ENCODE peak calls at places on chromosomes 7 and 10, in six cellular contexts. A, V, F, P, I and K are unnamed samples.

GRCh38 chr7:135761751-135762488 is 13.3 kb upstream of the FAM180A start:
- DNase-seq in A (no peak), V (peak), F (no peak), P (no peak), I (peak), K (peak)

GRCh38 chr10:29772403-29772802 is 137.6 kb upstream of the SVIL start:
- DNase-seq in A (no peak), V (peak), F (no peak), P (no peak), I (no peak), K (no peak)

GRCh38 chr7:39950473-39951155 is 558 bp downstream of the CDK13 start:
- DNase-seq in A (peak), V (peak), F (peak), P (peak), I (peak), K (peak)

GRCh38 chr10:84114088-84114667 is 25.1 kb upstream of the GHITM start:
- DNase-seq in A (no peak), V (no peak), F (no peak), P (no peak), I (no peak), K (no peak)

GRCh38 chr7:44390701-44391100 is 65.3 kb upstream of the CAMK2B start:
- DNase-seq in A (no peak), V (no peak), F (no peak), P (no peak), I (no peak), K (no peak)

GRCh38 chr10:50375051-50375452 is 123.7 kb upstream of the ASAH2 start:
- DNase-seq in A (no peak), V (peak), F (no peak), P (no peak), I (no peak), K (no peak)

GRCh38 chr10:72659694-72660093 is 32.2 kb upstream of the MCU start:
- DNase-seq in A (no peak), V (no peak), F (no peak), P (no peak), I (peak), K (no peak)

GRCh38 chr7:11343818-11344413 is 370.2 kb downstream of the PHF14 start:
- DNase-seq in A (peak), V (peak), F (no peak), P (no peak), I (peak), K (peak)

GRCh38 chr7:22578048-22578770 is 78.2 kb upstream of the STEAP1B start:
- DNase-seq in A (peak), V (no peak), F (no peak), P (no peak), I (peak), K (no peak)

GRCh38 chr10:75395955-75396860 is 5.4 kb downstream of the ZNF503 start:
- DNase-seq in A (no peak), V (no peak), F (peak), P (no peak), I (no peak), K (peak)

GRCh38 chr7:120272261-120272895 is 597 bp upstream of the KCND2 start:
- DNase-seq in A (peak), V (peak), F (no peak), P (no peak), I (peak), K (no peak)

GRCh38 chr10:15313034-15313433 is 58.1 kb downstream of the FAM171A1 start:
- DNase-seq in A (no peak), V (no peak), F (no peak), P (no peak), I (no peak), K (no peak)

GRCh38 chr10:21519981-21520436 is 5.5 kb downstream of the SKIDA1 start:
- DNase-seq in A (no peak), V (no peak), F (no peak), P (no peak), I (peak), K (no peak)

GRCh38 chr10:21401196-21401595 is 124.3 kb downstream of the SKIDA1 start:
- DNase-seq in A (no peak), V (no peak), F (no peak), P (no peak), I (no peak), K (no peak)

GRCh38 chr7:108358553-108358952 is 97.7 kb downstream of the NRCAM start:
- DNase-seq in A (peak), V (no peak), F (no peak), P (no peak), I (peak), K (no peak)

GRCh38 chr7:123782071-123782798 is 33.4 kb upstream of the WASL start:
- DNase-seq in A (no peak), V (no peak), F (no peak), P (no peak), I (no peak), K (no peak)

GRCh38 chr7:127833641-127834040 is 181.6 kb downstream of the SND1 start:
- DNase-seq in A (no peak), V (no peak), F (no peak), P (no peak), I (peak), K (no peak)

GRCh38 chr10:6701289-6701688 is 121.2 kb upstream of the PRKCQ start:
- DNase-seq in A (peak), V (no peak), F (no peak), P (no peak), I (no peak), K (peak)

GRCh38 chr10:29270883-29271282 is 18.0 kb upstream of the LYZL1 start:
- DNase-seq in A (no peak), V (no peak), F (no peak), P (no peak), I (no peak), K (no peak)

GRCh38 chr7:41189866-41190265 is 513.0 kb downstream of the INHBA start:
- DNase-seq in A (peak), V (no peak), F (no peak), P (no peak), I (peak), K (no peak)

GRCh38 chr7:45882465-45882810 is 5.8 kb upstream of the IGFBP1 start:
- DNase-seq in A (no peak), V (no peak), F (no peak), P (no peak), I (no peak), K (no peak)

GRCh38 chr7:43646603-43647313 is 63.9 kb downstream of the STK17A start:
- DNase-seq in A (no peak), V (no peak), F (no peak), P (no peak), I (peak), K (no peak)

GRCh38 chr7:130896051-130896881 is 162.3 kb upstream of the KLF14 start:
- DNase-seq in A (no peak), V (peak), F (no peak), P (no peak), I (peak), K (peak)

GRCh38 chr7:130899071-130899451 is 165.1 kb upstream of the KLF14 start:
- DNase-seq in A (no peak), V (no peak), F (no peak), P (no peak), I (no peak), K (no peak)

GRCh38 chr7:130897515-130898419 is 163.8 kb upstream of the KLF14 start:
- DNase-seq in A (no peak), V (no peak), F (peak), P (no peak), I (no peak), K (no peak)

GRCh38 chr7:130895006-130895750 is 161.2 kb upstream of the KLF14 start:
- DNase-seq in A (no peak), V (no peak), F (no peak), P (no peak), I (no peak), K (no peak)

GRCh38 chr7:130896898-130897514 is 163.0 kb upstream of the KLF14 start:
- DNase-seq in A (no peak), V (peak), F (peak), P (peak), I (peak), K (peak)
- TF ChIP-seq CTCF in A (peak), V (peak), F (peak), P (peak), I (peak), K (peak)

GRCh38 chr10:65143723-65144122 is 1622.5 kb downstream of the REEP3 start:
- DNase-seq in A (no peak), V (no peak), F (no peak), P (no peak), I (no peak), K (no peak)

DNA sequence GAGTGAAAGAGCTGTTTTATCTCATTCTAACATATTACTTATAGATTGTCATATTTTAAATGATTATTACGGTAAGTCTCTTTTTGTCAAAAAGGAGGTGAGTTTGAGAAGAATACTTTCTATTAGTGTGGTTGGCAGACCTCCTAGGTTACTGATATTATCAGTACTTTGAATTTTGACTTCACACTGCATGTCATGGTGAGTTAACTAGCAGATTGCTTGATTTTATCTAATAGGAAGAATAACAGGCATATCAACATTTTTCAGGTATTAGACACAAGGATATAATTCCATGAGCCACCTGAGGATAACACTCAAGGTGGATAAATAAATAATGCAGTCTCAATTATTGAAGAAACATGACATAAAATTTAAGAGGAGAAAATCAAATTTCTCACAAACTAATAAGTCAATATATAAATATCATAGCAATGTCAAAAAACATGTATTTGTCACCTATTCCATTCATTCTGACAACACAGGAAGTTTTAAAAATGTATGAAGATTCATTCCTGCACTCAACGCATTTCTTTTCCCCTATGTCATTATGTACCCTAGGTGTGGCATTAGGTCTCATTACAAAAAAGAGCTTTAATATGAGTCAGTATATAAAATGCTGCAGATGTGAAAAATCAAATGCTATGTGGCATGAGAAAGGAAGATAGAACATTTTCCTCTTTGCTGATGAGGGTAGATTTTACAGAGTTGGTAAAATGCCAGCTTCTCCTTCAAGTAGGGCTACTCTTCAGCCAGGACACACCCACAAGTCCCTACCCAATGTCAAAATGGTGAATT is 1621.6 kb downstream of the REEP3 start:
- DNase-seq in A (no peak), V (no peak), F (no peak), P (no peak), I (no peak), K (no peak)
- TF ChIP-seq CTCF in A (no peak), V (no peak), F (no peak), P (no peak), I (no peak), K (no peak)

GRCh38 chr7:101669307-101669706 is 40.2 kb upstream of the MYL10 start:
- DNase-seq in A (no peak), V (no peak), F (no peak), P (no peak), I (no peak), K (no peak)
- TF ChIP-seq CTCF in A (no peak), V (no peak), F (no peak), P (no peak), I (peak), K (no peak)

DNA sequence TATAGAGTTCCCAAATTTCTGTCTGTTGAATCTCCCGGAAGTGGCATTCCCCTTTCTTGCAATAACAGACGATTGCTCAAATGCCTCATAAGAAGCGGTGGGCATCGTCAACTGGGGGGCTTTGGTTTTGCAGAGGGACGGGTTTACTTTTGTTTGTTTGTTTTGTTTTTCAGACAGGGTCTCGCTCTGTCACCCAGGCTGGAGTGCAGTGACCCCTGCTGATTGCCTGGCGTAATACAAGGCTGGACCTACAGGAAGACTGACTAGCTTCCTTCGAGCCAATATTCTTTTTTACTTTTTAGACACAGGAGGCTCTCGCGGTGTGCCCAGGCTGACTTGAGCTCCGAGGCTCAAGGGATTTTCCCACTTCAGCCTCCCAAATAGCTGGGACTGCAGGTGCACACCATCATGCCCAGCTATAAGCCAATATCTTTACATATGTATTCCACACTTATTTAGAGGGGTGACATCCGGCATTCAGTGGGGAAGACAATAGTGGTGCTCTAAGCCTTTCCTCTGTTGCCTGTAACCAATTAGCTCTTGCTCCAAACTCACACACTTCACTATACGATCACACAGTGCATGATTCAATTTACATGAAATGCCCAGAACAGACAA is 58.1 kb downstream of the FHIP2A start:
- DNase-seq in A (no peak), V (peak), F (no peak), P (peak), I (no peak), K (peak)
- TF ChIP-seq CTCF in A (peak), V (peak), F (peak), P (peak), I (peak), K (peak)

GRCh38 chr10:68082815-68083395 is 7.8 kb upstream of the HERC4 start:
- DNase-seq in A (peak), V (no peak), F (no peak), P (no peak), I (peak), K (no peak)
- TF ChIP-seq CTCF in A (peak), V (no peak), F (peak), P (peak), I (peak), K (peak)

GRCh38 chr10:71390435-71390820 is 6.3 kb upstream of the CDH23 start:
- DNase-seq in A (no peak), V (no peak), F (no peak), P (no peak), I (no peak), K (no peak)
- TF ChIP-seq CTCF in A (no peak), V (no peak), F (no peak), P (no peak), I (no peak), K (no peak)

GRCh38 chr7:142712617-142712957 is 36.7 kb upstream of the PRSS1 start:
- DNase-seq in A (no peak), V (no peak), F (no peak), P (no peak), I (no peak), K (no peak)

GRCh38 chr7:142714375-142714774 is 34.9 kb upstream of the PRSS1 start:
- DNase-seq in A (no peak), V (peak), F (no peak), P (no peak), I (no peak), K (peak)

GRCh38 chr7:142709921-142710320 is 39.4 kb upstream of the PRSS1 start:
- DNase-seq in A (no peak), V (peak), F (no peak), P (no peak), I (no peak), K (no peak)

GRCh38 chr7:142711196-142711595 is 38.1 kb upstream of the PRSS1 start:
- DNase-seq in A (no peak), V (no peak), F (no peak), P (no peak), I (no peak), K (no peak)

GRCh38 chr7:142711722-142712616 is 37.3 kb upstream of the PRSS1 start:
- DNase-seq in A (peak), V (peak), F (peak), P (no peak), I (peak), K (no peak)
- TF ChIP-seq CTCF in A (peak), V (peak), F (peak), P (peak), I (peak), K (peak)

GRCh38 chr7:95190515-95190914 is 133.8 kb downstream of the PON1 start:
- DNase-seq in A (no peak), V (no peak), F (no peak), P (no peak), I (peak), K (no peak)
- TF ChIP-seq CTCF in A (no peak), V (no peak), F (no peak), P (no peak), I (no peak), K (no peak)

GRCh38 chr7:95045236-95045923 is 138.0 kb downstream of the PPP1R9A start:
- DNase-seq in A (no peak), V (peak), F (no peak), P (no peak), I (no peak), K (no peak)
- TF ChIP-seq CTCF in A (no peak), V (no peak), F (no peak), P (peak), I (no peak), K (no peak)

DNA sequence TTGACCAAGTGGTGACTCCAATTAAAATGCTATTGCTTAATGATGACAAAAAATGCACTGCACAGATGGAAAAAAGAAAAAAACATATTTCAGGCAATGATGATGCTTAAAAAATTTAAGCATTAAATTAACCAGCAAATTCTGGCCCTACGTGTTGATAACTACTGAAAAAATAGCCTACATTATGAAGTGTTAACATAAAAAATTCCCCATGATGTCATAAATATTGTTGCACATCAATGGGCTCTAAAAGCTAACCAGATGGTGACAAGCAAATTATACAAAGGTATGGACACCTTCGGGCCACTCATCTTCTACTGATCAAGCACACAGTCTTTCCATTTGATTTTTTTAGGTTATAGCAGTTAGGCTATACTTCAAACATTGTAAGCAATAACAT is 267.4 kb downstream of the PARD3 start:
- DNase-seq in A (no peak), V (no peak), F (no peak), P (no peak), I (no peak), K (no peak)
- TF ChIP-seq CTCF in A (no peak), V (no peak), F (no peak), P (no peak), I (no peak), K (no peak)